ENCODE peak calls at places on chromosome 10, in eight cellular contexts. One of them, this sample, is unnamed.

GRCh38 chr10:31623466-31623865 is 304.4 kb downstream of the ZEB1 start:
- DNase-seq in CD4-positive, alpha-beta memory T cell: no peak
- DNase-seq in ovary: no peak
- DNase-seq in pancreas: no peak
- DNase-seq in Karpas-422: no peak
- DNase-seq in GM23338: no peak
- DNase-seq in cardiac muscle cell: no peak
- DNase-seq in fibroblast of lung: no peak
- DNase-seq in this sample: no peak

GRCh38 chr10:126919426-126919825 is 14.2 kb downstream of the DOCK1 start:
- DNase-seq in cardiac muscle cell: no peak
- DNase-seq in ovary: no peak
- DNase-seq in fibroblast of lung: no peak
- DNase-seq in GM23338: no peak
- DNase-seq in pancreas: no peak
- DNase-seq in Karpas-422: no peak
- DNase-seq in CD4-positive, alpha-beta memory T cell: no peak
- DNase-seq in this sample: no peak

GRCh38 chr10:44386546-44387052 is 1.7 kb upstream of the CXCL12 start:
- DNase-seq in cardiac muscle cell: peak; percentile 88
- DNase-seq in CD4-positive, alpha-beta memory T cell: peak; percentile 11
- DNase-seq in Karpas-422: peak; percentile 74
- DNase-seq in fibroblast of lung: peak; percentile 61
- DNase-seq in GM23338: peak; percentile 86
- DNase-seq in pancreas: peak; percentile 79
- DNase-seq in ovary: peak; percentile 84
- DNase-seq in this sample: peak; percentile 97

GRCh38 chr10:98402513-98402912 is 12.5 kb downstream of the PYROXD2 start:
- DNase-seq in fibroblast of lung: peak; percentile 6
- DNase-seq in cardiac muscle cell: peak; percentile 67
- DNase-seq in Karpas-422: no peak
- DNase-seq in GM23338: no peak
- DNase-seq in ovary: no peak
- DNase-seq in pancreas: no peak
- DNase-seq in CD4-positive, alpha-beta memory T cell: no peak
- DNase-seq in this sample: no peak

GRCh38 chr10:124225468-124226270 is 132.3 kb upstream of the CHST15 start:
- DNase-seq in Karpas-422: peak; percentile 81
- DNase-seq in GM23338: no peak
- DNase-seq in cardiac muscle cell: no peak
- DNase-seq in pancreas: no peak
- DNase-seq in ovary: no peak
- DNase-seq in CD4-positive, alpha-beta memory T cell: peak; percentile 72
- DNase-seq in fibroblast of lung: no peak
- DNase-seq in this sample: no peak

GRCh38 chr10:13346280-13346819 is 1.7 kb downstream of the SEPHS1 start:
- DNase-seq in Karpas-422: no peak
- DNase-seq in fibroblast of lung: peak; percentile 66
- DNase-seq in CD4-positive, alpha-beta memory T cell: no peak
- DNase-seq in ovary: no peak
- DNase-seq in GM23338: no peak
- DNase-seq in cardiac muscle cell: no peak
- DNase-seq in pancreas: no peak
- DNase-seq in this sample: no peak

GRCh38 chr10:132580157-132580556 is 42.6 kb downstream of the INPP5A start:
- DNase-seq in Karpas-422: no peak
- DNase-seq in CD4-positive, alpha-beta memory T cell: no peak
- DNase-seq in GM23338: no peak
- DNase-seq in fibroblast of lung: no peak
- DNase-seq in pancreas: no peak
- DNase-seq in cardiac muscle cell: no peak
- DNase-seq in ovary: no peak
- DNase-seq in this sample: no peak

GRCh38 chr10:68366600-68366999 is 33.9 kb upstream of the PBLD start:
- DNase-seq in GM23338: no peak
- DNase-seq in pancreas: no peak
- DNase-seq in ovary: no peak
- DNase-seq in Karpas-422: no peak
- DNase-seq in fibroblast of lung: no peak
- DNase-seq in cardiac muscle cell: no peak
- DNase-seq in CD4-positive, alpha-beta memory T cell: no peak
- DNase-seq in this sample: no peak

GRCh38 chr10:44873156-44873555 is 38.0 kb upstream of the TMEM72 start:
- DNase-seq in fibroblast of lung: no peak
- DNase-seq in ovary: no peak
- DNase-seq in CD4-positive, alpha-beta memory T cell: no peak
- DNase-seq in cardiac muscle cell: no peak
- DNase-seq in Karpas-422: no peak
- DNase-seq in GM23338: no peak
- DNase-seq in pancreas: no peak
- DNase-seq in this sample: no peak

GRCh38 chr10:132630666-132631347 is 93.2 kb downstream of the INPP5A start:
- DNase-seq in pancreas: peak; percentile 65
- DNase-seq in GM23338: no peak
- DNase-seq in CD4-positive, alpha-beta memory T cell: no peak
- DNase-seq in ovary: peak; percentile 81
- DNase-seq in Karpas-422: no peak
- DNase-seq in fibroblast of lung: no peak
- DNase-seq in cardiac muscle cell: peak; percentile 62
- DNase-seq in this sample: no peak

GRCh38 chr10:86400705-86401587 is 34.4 kb upstream of the GRID1 start:
- DNase-seq in ovary: peak; percentile 57
- DNase-seq in CD4-positive, alpha-beta memory T cell: peak; percentile 70
- DNase-seq in cardiac muscle cell: peak; percentile 59
- DNase-seq in pancreas: peak; percentile 70
- DNase-seq in Karpas-422: no peak
- DNase-seq in fibroblast of lung: peak; percentile 39
- DNase-seq in GM23338: peak; percentile 47
- DNase-seq in this sample: peak; percentile 78

GRCh38 chr10:131096031-131096430 is 215.5 kb downstream of the TCERG1L start:
- DNase-seq in fibroblast of lung: no peak
- DNase-seq in cardiac muscle cell: no peak
- DNase-seq in Karpas-422: no peak
- DNase-seq in CD4-positive, alpha-beta memory T cell: no peak
- DNase-seq in ovary: no peak
- DNase-seq in pancreas: no peak
- DNase-seq in GM23338: no peak
- DNase-seq in this sample: no peak

GRCh38 chr10:132964231-132964630 is 21.9 kb upstream of the CFAP46 start:
- DNase-seq in fibroblast of lung: no peak
- DNase-seq in CD4-positive, alpha-beta memory T cell: no peak
- DNase-seq in cardiac muscle cell: no peak
- DNase-seq in GM23338: no peak
- DNase-seq in Karpas-422: no peak
- DNase-seq in ovary: no peak
- DNase-seq in pancreas: no peak
- DNase-seq in this sample: no peak

GRCh38 chr10:122021421-122021820 is 32.5 kb downstream of the TACC2 start:
- DNase-seq in CD4-positive, alpha-beta memory T cell: no peak
- DNase-seq in pancreas: no peak
- DNase-seq in GM23338: no peak
- DNase-seq in ovary: no peak
- DNase-seq in cardiac muscle cell: no peak
- DNase-seq in fibroblast of lung: no peak
- DNase-seq in Karpas-422: no peak
- DNase-seq in this sample: no peak

GRCh38 chr10:94108200-94108599 is 114.5 kb downstream of the PLCE1 start:
- DNase-seq in CD4-positive, alpha-beta memory T cell: no peak
- DNase-seq in ovary: no peak
- DNase-seq in cardiac muscle cell: no peak
- DNase-seq in GM23338: no peak
- DNase-seq in pancreas: no peak
- DNase-seq in Karpas-422: no peak
- DNase-seq in fibroblast of lung: peak; percentile 91
- DNase-seq in this sample: no peak

GRCh38 chr10:5497289-5497688 is 2.1 kb downstream of the CALML5 start:
- DNase-seq in pancreas: no peak
- DNase-seq in CD4-positive, alpha-beta memory T cell: no peak
- DNase-seq in cardiac muscle cell: no peak
- DNase-seq in Karpas-422: no peak
- DNase-seq in GM23338: no peak
- DNase-seq in fibroblast of lung: no peak
- DNase-seq in ovary: no peak
- DNase-seq in this sample: no peak
- H3K4me3 ChIP-seq in pancreas: no peak overlapping the region
- H3K4me3 ChIP-seq in CD4-positive, alpha-beta memory T cell: no peak overlapping the region
- H3K4me3 ChIP-seq in cardiac muscle cell: no peak overlapping the region
- H3K4me3 ChIP-seq in Karpas-422: no peak overlapping the region
- H3K4me3 ChIP-seq in GM23338: no peak overlapping the region
- H3K4me3 ChIP-seq in fibroblast of lung: no peak overlapping the region
- H3K4me3 ChIP-seq in ovary: no peak overlapping the region
- H3K4me3 ChIP-seq in this sample: no peak overlapping the region

GRCh38 chr10:17356820-17357219 is 97.6 kb downstream of the ST8SIA6 start:
- DNase-seq in CD4-positive, alpha-beta memory T cell: no peak
- DNase-seq in fibroblast of lung: no peak
- DNase-seq in cardiac muscle cell: no peak
- DNase-seq in Karpas-422: no peak
- DNase-seq in GM23338: no peak
- DNase-seq in pancreas: no peak
- DNase-seq in ovary: no peak
- DNase-seq in this sample: no peak
- H3K36me3 ChIP-seq in CD4-positive, alpha-beta memory T cell: no peaks in the 10 kb centered on the region
- H3K36me3 ChIP-seq in fibroblast of lung: no peaks in the 10 kb centered on the region
- H3K36me3 ChIP-seq in cardiac muscle cell: no peaks in the 10 kb centered on the region
- H3K36me3 ChIP-seq in Karpas-422: no peaks in the 10 kb centered on the region
- H3K36me3 ChIP-seq in GM23338: no peaks in the 10 kb centered on the region
- H3K36me3 ChIP-seq in pancreas: no peaks in the 10 kb centered on the region
- H3K36me3 ChIP-seq in ovary: no peaks in the 10 kb centered on the region
- H3K36me3 ChIP-seq in this sample: no peaks in the 10 kb centered on the region

DNA sequence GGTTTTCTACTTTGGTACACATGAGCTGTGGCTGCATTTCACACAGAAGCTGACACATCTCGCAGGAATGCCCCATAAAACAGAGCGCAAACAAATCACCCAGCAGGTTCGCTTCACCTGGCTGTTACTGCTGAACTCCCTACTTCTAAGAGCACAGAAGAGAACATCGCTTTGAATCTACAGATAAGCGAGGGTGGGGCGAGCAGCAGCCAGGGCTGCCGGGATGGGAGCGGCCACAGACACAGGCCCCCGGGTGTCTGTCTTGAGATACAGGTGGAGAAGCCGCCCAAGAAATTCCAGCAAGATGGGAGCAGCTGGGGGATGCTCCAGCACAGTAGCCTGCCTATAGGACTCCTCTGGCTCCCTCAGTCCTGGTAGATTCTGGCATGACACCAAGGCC is 27.4 kb downstream of the OGDHL start:
- DNase-seq in ovary: no peak
- DNase-seq in CD4-positive, alpha-beta memory T cell: no peak
- DNase-seq in fibroblast of lung: no peak
- DNase-seq in Karpas-422: no peak
- DNase-seq in GM23338: no peak
- DNase-seq in cardiac muscle cell: no peak
- DNase-seq in pancreas: no peak
- DNase-seq in this sample: peak; percentile 34
- H3K4me3 ChIP-seq in ovary: no peak overlapping the region
- H3K4me3 ChIP-seq in CD4-positive, alpha-beta memory T cell: no peak overlapping the region
- H3K4me3 ChIP-seq in fibroblast of lung: no peak overlapping the region
- H3K4me3 ChIP-seq in Karpas-422: no peak overlapping the region
- H3K4me3 ChIP-seq in GM23338: no peak overlapping the region
- H3K4me3 ChIP-seq in cardiac muscle cell: no peak overlapping the region
- H3K4me3 ChIP-seq in pancreas: no peak overlapping the region
- H3K4me3 ChIP-seq in this sample: no peak overlapping the region

DNA sequence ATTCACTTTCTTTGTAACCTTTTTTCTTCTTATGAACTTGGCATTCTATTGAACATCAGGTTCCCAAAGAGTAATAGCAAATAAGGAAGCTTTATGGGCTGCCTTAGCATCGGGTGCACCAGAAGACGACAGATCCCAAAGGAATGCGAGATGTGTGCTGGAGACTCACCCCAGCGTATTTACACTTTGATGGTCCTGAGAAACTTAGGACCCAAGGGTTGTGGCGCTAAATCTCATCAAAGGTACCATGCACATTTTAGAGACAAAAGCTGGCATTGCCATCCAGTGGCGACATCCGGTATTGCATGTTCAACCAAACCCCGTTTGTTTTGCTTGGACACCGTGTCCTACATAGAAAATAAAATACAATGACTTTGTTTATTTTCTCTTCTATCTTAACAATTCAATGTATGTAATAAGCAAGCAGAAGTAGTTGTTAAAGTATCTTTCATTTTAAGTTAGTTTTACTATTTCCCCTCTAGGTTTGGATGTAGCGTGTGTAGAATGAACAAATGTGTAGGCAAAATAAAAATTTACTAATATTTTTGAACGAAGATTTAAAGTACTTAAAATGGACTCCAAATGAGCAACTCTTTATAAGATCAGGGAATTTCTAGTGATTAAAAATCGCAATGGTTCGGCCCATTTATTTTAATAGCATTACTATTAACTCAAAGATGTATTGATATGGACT is 1154.8 kb downstream of the GATA3 start:
- DNase-seq in Karpas-422: peak; percentile 81
- DNase-seq in cardiac muscle cell: peak; percentile 75
- DNase-seq in GM23338: peak; percentile 89
- DNase-seq in CD4-positive, alpha-beta memory T cell: peak; percentile 62
- DNase-seq in pancreas: peak; percentile 72
- DNase-seq in fibroblast of lung: peak; percentile 36
- DNase-seq in ovary: peak; percentile 62
- DNase-seq in this sample: peak; percentile 48
- H3K36me3 ChIP-seq in Karpas-422: no peaks in the 10 kb centered on the region
- H3K36me3 ChIP-seq in cardiac muscle cell: no peaks in the 10 kb centered on the region
- H3K36me3 ChIP-seq in GM23338: no peaks in the 10 kb centered on the region
- H3K36me3 ChIP-seq in CD4-positive, alpha-beta memory T cell: no peaks in the 10 kb centered on the region
- H3K36me3 ChIP-seq in pancreas: no peaks in the 10 kb centered on the region
- H3K36me3 ChIP-seq in fibroblast of lung: no peaks in the 10 kb centered on the region
- H3K36me3 ChIP-seq in ovary: no peaks in the 10 kb centered on the region
- H3K36me3 ChIP-seq in this sample: no peaks in the 10 kb centered on the region

DNA sequence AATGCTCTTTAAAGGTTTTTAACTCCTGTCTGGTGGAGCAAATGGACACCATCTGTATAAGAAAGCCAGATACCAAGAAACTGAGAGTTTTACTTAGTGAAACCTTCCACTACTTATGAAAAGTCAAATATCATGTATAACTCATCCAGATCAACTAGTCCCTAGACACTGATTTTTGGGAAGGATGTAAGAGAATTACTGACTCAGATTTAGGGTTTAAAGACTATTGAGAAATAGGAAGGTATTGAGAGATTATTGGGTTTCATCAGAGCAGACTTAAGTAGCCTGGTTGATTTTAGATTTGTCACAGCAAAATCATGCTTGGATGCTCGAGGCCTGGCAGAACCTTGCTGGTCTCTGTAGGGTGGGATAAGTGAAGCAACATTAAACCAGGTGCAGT is 3.1 kb downstream of the CSTF2T start:
- DNase-seq in cardiac muscle cell: no peak
- DNase-seq in pancreas: no peak
- DNase-seq in GM23338: no peak
- DNase-seq in Karpas-422: no peak
- DNase-seq in ovary: no peak
- DNase-seq in CD4-positive, alpha-beta memory T cell: no peak
- DNase-seq in fibroblast of lung: no peak
- DNase-seq in this sample: no peak
- H3K4me3 ChIP-seq in cardiac muscle cell: no peak overlapping the region
- H3K4me3 ChIP-seq in pancreas: no peak overlapping the region
- H3K4me3 ChIP-seq in GM23338: no peak overlapping the region
- H3K4me3 ChIP-seq in Karpas-422: no peak overlapping the region
- H3K4me3 ChIP-seq in ovary: no peak overlapping the region
- H3K4me3 ChIP-seq in CD4-positive, alpha-beta memory T cell: no peak overlapping the region
- H3K4me3 ChIP-seq in fibroblast of lung: no peak overlapping the region
- H3K4me3 ChIP-seq in this sample: no peak overlapping the region